ENCODE peak calls at places on chromosomes 2 and 18, in four cellular contexts. One of them, this sample, is unnamed.

GRCh38 chr2:147520817-147521216 is 324.0 kb upstream of the ACVR2A start:
- DNase-seq in RWPE1: no peak
- DNase-seq in HT1080: no peak
- DNase-seq in AML-193: no peak
- DNase-seq in this sample: no peak

GRCh38 chr18:46369323-46369722 is 265.1 kb downstream of the HAUS1 start:
- DNase-seq in RWPE1: no peak
- DNase-seq in HT1080: peak
- DNase-seq in AML-193: no peak
- DNase-seq in this sample: no peak

GRCh38 chr18:5456577-5457466 is 87.0 kb downstream of the EPB41L3 start:
- DNase-seq in RWPE1: no peak
- DNase-seq in HT1080: peak
- DNase-seq in AML-193: peak
- DNase-seq in this sample: peak

GRCh38 chr2:31923662-31924061 is 87.1 kb downstream of the MEMO1 start:
- DNase-seq in RWPE1: no peak
- DNase-seq in HT1080: no peak
- DNase-seq in AML-193: no peak
- DNase-seq in this sample: no peak

GRCh38 chr2:228417966-228418365 is 236.5 kb upstream of the SPHKAP start:
- DNase-seq in RWPE1: peak
- DNase-seq in HT1080: peak
- DNase-seq in AML-193: no peak
- DNase-seq in this sample: no peak

GRCh38 chr2:239290618-239291504 is 110.0 kb downstream of the HDAC4 start:
- DNase-seq in RWPE1: peak
- DNase-seq in HT1080: no peak
- DNase-seq in AML-193: no peak
- DNase-seq in this sample: no peak

GRCh38 chr2:84989422-84989821 is 18.5 kb downstream of the KCMF1 start:
- DNase-seq in RWPE1: no peak
- DNase-seq in HT1080: no peak
- DNase-seq in AML-193: no peak
- DNase-seq in this sample: no peak

GRCh38 chr2:160602073-160602472 is 108.5 kb upstream of the RBMS1 start:
- DNase-seq in RWPE1: no peak
- DNase-seq in HT1080: no peak
- DNase-seq in AML-193: no peak
- DNase-seq in this sample: no peak

GRCh38 chr2:159155315-159155714 is 131.2 kb downstream of the WDSUB1 start:
- DNase-seq in RWPE1: peak
- DNase-seq in HT1080: no peak
- DNase-seq in AML-193: no peak
- DNase-seq in this sample: no peak

GRCh38 chr2:175169191-175169590 is 1.2 kb upstream of the ATF2 start:
- DNase-seq in RWPE1: no peak
- DNase-seq in HT1080: no peak
- DNase-seq in AML-193: peak
- DNase-seq in this sample: no peak

GRCh38 chr2:231671617-231672350 is 36.5 kb upstream of the PTMA start:
- DNase-seq in RWPE1: no peak
- DNase-seq in HT1080: no peak
- DNase-seq in AML-193: no peak
- DNase-seq in this sample: no peak

GRCh38 chr2:120109186-120110061 is 96.5 kb downstream of the EPB41L5 start:
- DNase-seq in RWPE1: peak
- DNase-seq in HT1080: peak
- DNase-seq in AML-193: peak
- DNase-seq in this sample: no peak

GRCh38 chr2:112920923-112921532 is 10.1 kb downstream of the IL37 start:
- DNase-seq in RWPE1: peak
- DNase-seq in HT1080: peak
- DNase-seq in AML-193: no peak
- DNase-seq in this sample: no peak

This sample was measured in cardiac muscle cell.